ENCODE peak calls at places on chromosomes 12 and 14, in nine cellular contexts. I is germinal center; P is activated CD4-positive, alpha-beta T cell treated with anti-CD3 and anti-CD28 coated beads, Interleukin-2, amount 50 U/mL, for 48 hours; E is activated T-helper 1 cell treated with anti-CD3 and anti-CD28 coated beads, Interleukin-2, amount 50 U/mL, for 16 hours; U is HuH-7.5; L is B cell; V is hypothalamus; G is MG63; Y is mesendoderm. D is an unnamed sample.

GRCh38 chr12:89846473-89846872 is 137.8 kb upstream of the ATP2B1 start:
- DNase-seq in I (no peak), P (no peak), E (no peak), U (no peak), L (no peak), V (no peak), G (no peak), Y (no peak), D (no peak)

GRCh38 chr14:62934439-62934838 is 110.8 kb downstream of the KCNH5 start:
- DNase-seq in I (no peak), P (no peak), E (no peak), U (no peak), L (no peak), V (no peak), G (no peak), Y (no peak), D (no peak)

GRCh38 chr12:52010152-52010622 is 3.4 kb downstream of the TAMALIN start:
- DNase-seq in I (no peak), P (no peak), E (no peak), U (no peak), L (peak), V (peak), G (peak), Y (peak), D (peak)

GRCh38 chr12:95003213-95003920 is at the start of gene NDUFA12:
- DNase-seq in I (peak), P (peak), E (peak), U (peak), L (peak), V (peak), G (peak), Y (peak), D (peak)

GRCh38 chr12:92403210-92404175 is 257.8 kb upstream of the BTG1 start:
- DNase-seq in I (no peak), P (peak), E (no peak), U (no peak), L (peak), V (no peak), G (no peak), Y (peak), D (no peak)

GRCh38 chr14:95226801-95227200 is 69.5 kb upstream of the DICER1 start:
- DNase-seq in I (no peak), P (no peak), E (no peak), U (no peak), L (no peak), V (no peak), G (no peak), Y (no peak), D (no peak)

GRCh38 chr12:32874083-32874482 is 22.5 kb downstream of the PKP2 start:
- DNase-seq in I (no peak), P (no peak), E (no peak), U (no peak), L (no peak), V (no peak), G (no peak), Y (no peak), D (no peak)

GRCh38 chr14:39419272-39419671 is 13.0 kb downstream of the FBXO33 start:
- DNase-seq in I (no peak), P (no peak), E (no peak), U (no peak), L (no peak), V (no peak), G (no peak), Y (no peak), D (no peak)

GRCh38 chr12:17344649-17345048 is 738.7 kb upstream of the LMO3 start:
- DNase-seq in I (no peak), P (no peak), E (no peak), U (no peak), L (no peak), V (no peak), G (no peak), Y (no peak), D (no peak)

GRCh38 chr12:100745378-100746071 is 49.1 kb upstream of the ANO4 start:
- DNase-seq in I (no peak), P (no peak), E (no peak), U (no peak), L (no peak), V (no peak), G (no peak), Y (no peak), D (no peak)

GRCh38 chr14:63671987-63672386 is 30.3 kb upstream of the WDR89 start:
- DNase-seq in I (no peak), P (no peak), E (no peak), U (no peak), L (no peak), V (no peak), G (no peak), Y (no peak), D (no peak)

GRCh38 chr14:51715742-51716141 is 64.0 kb downstream of the FRMD6 start:
- DNase-seq in I (no peak), P (no peak), E (no peak), U (no peak), L (no peak), V (no peak), G (no peak), Y (peak), D (no peak)

GRCh38 chr12:70691018-70691672 is 53.9 kb upstream of the PTPRB start:
- DNase-seq in I (no peak), P (no peak), E (no peak), U (no peak), L (no peak), V (no peak), G (no peak), Y (no peak), D (no peak)

GRCh38 chr14:58227096-58227819 is 17.4 kb upstream of the PSMA3 start:
- DNase-seq in I (no peak), P (no peak), E (no peak), U (no peak), L (no peak), V (no peak), G (no peak), Y (no peak), D (no peak)

GRCh38 chr12:69466867-69467266 is 3.3 kb upstream of the FRS2 start:
- DNase-seq in I (no peak), P (no peak), E (no peak), U (no peak), L (no peak), V (no peak), G (no peak), Y (no peak), D (no peak)

GRCh38 chr14:39232554-39233415 is 930 bp upstream of the MIA2 start:
- DNase-seq in I (no peak), P (no peak), E (no peak), U (no peak), L (no peak), V (no peak), G (peak), Y (no peak), D (no peak)

GRCh38 chr12:90305379-90305778 is 596.7 kb upstream of the ATP2B1 start:
- DNase-seq in I (no peak), P (no peak), E (no peak), U (no peak), L (no peak), V (no peak), G (no peak), Y (peak), D (no peak)

GRCh38 chr12:104958009-104958945 is at the start of gene SLC41A2:
- DNase-seq in I (peak), P (peak), E (peak), U (peak), L (peak), V (peak), G (peak), Y (peak), D (peak)

GRCh38 chr12:12870454-12870853 is 20.9 kb upstream of the GPRC5A start:
- DNase-seq in I (no peak), P (no peak), E (no peak), U (no peak), L (no peak), V (no peak), G (peak), Y (peak), D (no peak)

GRCh38 chr14:94593376-94593748 is 12.1 kb downstream of the SERPINA5 start:
- DNase-seq in I (no peak), P (no peak), E (no peak), U (no peak), L (no peak), V (no peak), G (no peak), Y (no peak), D (no peak)

GRCh38 chr12:27463826-27464554 is 17.5 kb downstream of the SMCO2 start:
- DNase-seq in I (no peak), P (peak), E (no peak), U (no peak), L (no peak), V (no peak), G (peak), Y (no peak), D (no peak)

GRCh38 chr12:64672925-64673409 is 62.7 kb downstream of the RASSF3 start:
- DNase-seq in I (no peak), P (peak), E (no peak), U (no peak), L (no peak), V (no peak), G (no peak), Y (no peak), D (no peak)

GRCh38 chr12:112153900-112154234 is 28.5 kb downstream of the TRAFD1 start:
- DNase-seq in I (no peak), P (no peak), E (no peak), U (no peak), L (no peak), V (no peak), G (no peak), Y (no peak), D (no peak)

GRCh38 chr12:29073631-29074239 is 75.3 kb upstream of the FAR2 start:
- DNase-seq in I (no peak), P (no peak), E (no peak), U (no peak), L (no peak), V (no peak), G (peak), Y (peak), D (no peak)

GRCh38 chr12:127270193-127270592 is 996.8 kb upstream of the TMEM132C start:
- DNase-seq in I (no peak), P (no peak), E (no peak), U (no peak), L (no peak), V (peak), G (peak), Y (no peak), D (no peak)

GRCh38 chr12:40378721-40379120 is 153.9 kb downstream of the LRRK2 start:
- DNase-seq in I (no peak), P (no peak), E (no peak), U (no peak), L (no peak), V (no peak), G (no peak), Y (no peak), D (no peak)

GRCh38 chr14:21825147-21825743 is 151.6 kb upstream of the OR4E1 start:
- DNase-seq in I (peak), P (peak), E (no peak), U (peak), L (no peak), V (no peak), G (peak), Y (peak), D (no peak)

GRCh38 chr12:132510746-132511477 is 21.0 kb downstream of the FBRSL1 start:
- DNase-seq in I (no peak), P (no peak), E (no peak), U (no peak), L (no peak), V (no peak), G (no peak), Y (no peak), D (no peak)

GRCh38 chr12:89461649-89462612 is 62.7 kb downstream of the GALNT4 start:
- DNase-seq in I (peak), P (no peak), E (no peak), U (peak), L (peak), V (no peak), G (no peak), Y (peak), D (no peak)

GRCh38 chr12:88781909-88782308 is 201.6 kb upstream of the KITLG start:
- DNase-seq in I (no peak), P (no peak), E (no peak), U (no peak), L (no peak), V (no peak), G (no peak), Y (no peak), D (no peak)

GRCh38 chr12:5499566-5500325 is 67.8 kb downstream of the NTF3 start:
- DNase-seq in I (no peak), P (no peak), E (no peak), U (no peak), L (no peak), V (no peak), G (peak), Y (no peak), D (no peak)

GRCh38 chr14:65170768-65171251 is 68.5 kb upstream of the MAX start:
- DNase-seq in I (peak), P (peak), E (peak), U (no peak), L (peak), V (peak), G (no peak), Y (peak), D (peak)

GRCh38 chr12:120119395-120119973 is 2.9 kb upstream of the RAB35 start:
- DNase-seq in I (no peak), P (peak), E (no peak), U (no peak), L (no peak), V (no peak), G (no peak), Y (no peak), D (no peak)

GRCh38 chr12:93851245-93851665 is 174.1 kb downstream of the CRADD start:
- DNase-seq in I (no peak), P (peak), E (no peak), U (no peak), L (no peak), V (no peak), G (no peak), Y (no peak), D (no peak)

GRCh38 chr12:49549735-49550710 is 11.2 kb downstream of the KCNH3 start:
- DNase-seq in I (no peak), P (no peak), E (no peak), U (no peak), L (no peak), V (no peak), G (no peak), Y (no peak), D (no peak)

GRCh38 chr12:43937947-43938346 is 102.1 kb downstream of the TMEM117 start:
- DNase-seq in I (peak), P (no peak), E (no peak), U (peak), L (no peak), V (no peak), G (peak), Y (peak), D (no peak)

GRCh38 chr14:52693004-52693403 is 2.4 kb downstream of the ERO1A start:
- DNase-seq in I (no peak), P (no peak), E (no peak), U (no peak), L (no peak), V (no peak), G (no peak), Y (no peak), D (no peak)